ENCODE peak calls at places on chromosomes 11 and 22, in six cellular contexts. X is NCI-H1436; J is stimulated activated CD8-positive, alpha-beta memory T cell treated with anti-CD3 and anti-CD28 coated beads, Interleukin-2, amount 100 ng/mL, for 1 hour; R is left colon; Z is activated CD8-positive, alpha-beta memory T cell treated with anti-CD3 and anti-CD28 coated beads for 1 hour; T is NCI-H446 treated with DMSO at 0.1 percent for 48 hours. Y is an unnamed sample.

GRCh38 chr11:76664578-76665061 is 5.9 kb downstream of the LRRC32 start:
- DNase-seq in X (no peak), J (no peak), R (no peak), Z (no peak), T (no peak), Y (peak; percentile 94)

GRCh38 chr11:33829430-33830141 is 55.3 kb upstream of the FBXO3 start:
- DNase-seq in X (peak; percentile 40), J (no peak), R (no peak), Z (peak; percentile 8), T (peak; percentile 23), Y (no peak)

GRCh38 chr11:23288001-23288783 is 427.9 kb upstream of the CCDC179 start:
- DNase-seq in X (no peak), J (no peak), R (no peak), Z (no peak), T (no peak), Y (no peak)

GRCh38 chr11:112555491-112556364 is 295.1 kb upstream of the PLET1 start:
- DNase-seq in X (peak; percentile 60), J (peak; percentile 51), R (no peak), Z (peak; percentile 9), T (no peak), Y (peak; percentile 32)

GRCh38 chr11:21771097-21771496 is 421.8 kb upstream of the ANO5 start:
- DNase-seq in X (no peak), J (no peak), R (no peak), Z (no peak), T (peak; percentile 85), Y (no peak)

GRCh38 chr22:29343313-29343805 is 27.9 kb upstream of the RASL10A start:
- DNase-seq in X (no peak), J (no peak), R (no peak), Z (no peak), T (peak; percentile 62), Y (no peak)

GRCh38 chr22:46748948-46749681 is 11.1 kb upstream of the CERK start:
- DNase-seq in X (no peak), J (peak; percentile 51), R (no peak), Z (no peak), T (no peak), Y (peak; percentile 38)

GRCh38 chr11:10497371-10498021 is 42.4 kb downstream of the AMPD3 start:
- DNase-seq in X (no peak), J (no peak), R (no peak), Z (no peak), T (no peak), Y (no peak)

GRCh38 chr11:102761646-102762238 is 18.7 kb downstream of the MMP10 start:
- DNase-seq in X (no peak), J (no peak), R (no peak), Z (no peak), T (no peak), Y (no peak)

GRCh38 chr11:13119928-13120520 is 110.9 kb downstream of the RASSF10 start:
- DNase-seq in X (no peak), J (no peak), R (no peak), Z (no peak), T (no peak), Y (no peak)

GRCh38 chr11:96303067-96303466 is 39.9 kb downstream of the MAML2 start:
- DNase-seq in X (no peak), J (no peak), R (no peak), Z (no peak), T (no peak), Y (no peak)

GRCh38 chr11:69573751-69574382 is 67.1 kb upstream of the CCND1 start:
- DNase-seq in X (no peak), J (no peak), R (no peak), Z (no peak), T (no peak), Y (no peak)

GRCh38 chr11:95378106-95378505 is 147.1 kb upstream of the SESN3 start:
- DNase-seq in X (no peak), J (no peak), R (no peak), Z (no peak), T (no peak), Y (no peak)

GRCh38 chr22:38927033-38927789 is 30.2 kb upstream of the APOBEC3A start:
- DNase-seq in X (peak; percentile 65), J (peak; percentile 18), R (peak; percentile 81), Z (no peak), T (no peak), Y (no peak)

GRCh38 chr11:33034983-33035382 is 4.4 kb upstream of the TCP11L1 start:
- DNase-seq in X (no peak), J (no peak), R (no peak), Z (no peak), T (no peak), Y (no peak)

GRCh38 chr11:110355011-110355744 is 58.8 kb upstream of the RDX start:
- DNase-seq in X (no peak), J (no peak), R (no peak), Z (no peak), T (no peak), Y (no peak)

GRCh38 chr22:48654492-48654891 is 1173.2 kb downstream of the BRD1 start:
- DNase-seq in X (no peak), J (no peak), R (no peak), Z (no peak), T (no peak), Y (no peak)

GRCh38 chr11:79439893-79440450 is 858 bp downstream of the TENM4 start:
- DNase-seq in X (no peak), J (no peak), R (no peak), Z (no peak), T (no peak), Y (no peak)

GRCh38 chr11:77669848-77670511 is 32.4 kb upstream of the CLNS1A start:
- DNase-seq in X (no peak), J (no peak), R (no peak), Z (no peak), T (no peak), Y (no peak)

GRCh38 chr22:33519140-33519973 is 400.9 kb downstream of the LARGE1 start:
- DNase-seq in X (peak; percentile 57), J (no peak), R (no peak), Z (no peak), T (no peak), Y (peak; percentile 7)

GRCh38 chr11:2752204-2752772 is 52.5 kb upstream of the KCNQ1OT1 start:
- DNase-seq in X (no peak), J (no peak), R (peak; percentile 9), Z (no peak), T (no peak), Y (no peak)

GRCh38 chr11:131253885-131254204 is 116.6 kb upstream of the NTM start:
- DNase-seq in X (no peak), J (no peak), R (no peak), Z (no peak), T (no peak), Y (no peak)

GRCh38 chr11:44143987-44144909 is 48.8 kb downstream of the EXT2 start:
- DNase-seq in X (no peak), J (no peak), R (no peak), Z (no peak), T (no peak), Y (no peak)